ENCODE peak calls at places on chromosomes 12 and 14, in five cellular contexts. D is K562, M is A549, L is H1, N is HepG2. T is an unnamed sample.

GRCh38 chr12:5969974-5970690 is 25.1 kb upstream of the ANO2 start:
- DNase-seq in D (no peak), M (no peak), L (no peak), N (no peak), T (no peak)

GRCh38 chr12:58934528-58934927 is 14.2 kb upstream of the LRIG3 start:
- DNase-seq in D (no peak), M (no peak), L (no peak), N (no peak), T (no peak)

GRCh38 chr12:40793471-40793870 is 101.2 kb downstream of the CNTN1 start:
- DNase-seq in L (no peak), M (no peak), N (no peak), D (no peak), T (no peak)

GRCh38 chr12:47752552-47752951 is 6.1 kb downstream of the RAPGEF3 start:
- DNase-seq in D (no peak), M (no peak), N (no peak), L (no peak), T (peak)

GRCh38 chr14:23640524-23641141 is 4.5 kb downstream of the DHRS2 start:
- DNase-seq in D (no peak), M (no peak), L (no peak), N (peak), T (peak)

GRCh38 chr12:104358353-104359003 is 54.9 kb downstream of the EID3 start:
- DNase-seq in M (no peak), N (peak), D (peak), L (no peak), T (peak)

GRCh38 chr12:53179694-53180269 is 740 bp upstream of the ZNF740 start:
- DNase-seq in L (no peak), M (no peak), N (no peak), D (no peak), T (no peak)

GRCh38 chr12:94977766-94978468 is 25.6 kb downstream of the NDUFA12 start:
- DNase-seq in L (no peak), M (no peak), D (peak), N (no peak), T (no peak)

GRCh38 chr14:88210426-88210825 is 112.6 kb downstream of the KCNK10 start:
- DNase-seq in D (no peak), L (no peak), M (no peak), N (no peak), T (no peak)

GRCh38 chr12:49932746-49933145 is 17.8 kb upstream of the AQP2 start:
- DNase-seq in M (no peak), N (no peak), D (no peak), L (no peak), T (peak)

GRCh38 chr12:131460516-131460915 is 250.4 kb upstream of the SFSWAP start:
- DNase-seq in M (no peak), D (no peak), N (no peak), L (no peak), T (no peak)

GRCh38 chr14:56124296-56124695 is 6.1 kb downstream of the PELI2 start:
- DNase-seq in M (no peak), D (no peak), L (no peak), N (no peak), T (peak)

GRCh38 chr12:102993537-102993936 is 36.1 kb downstream of the ASCL1 start:
- DNase-seq in N (no peak), M (no peak), L (no peak), D (no peak), T (no peak)

GRCh38 chr12:12797789-12798142 is 12.3 kb downstream of the APOLD1 start:
- DNase-seq in N (no peak), M (no peak), L (no peak), D (no peak), T (no peak)

GRCh38 chr14:100417466-100417865 is 94.3 kb downstream of the SLC25A47 start:
- DNase-seq in M (peak), L (peak), N (peak), D (peak), T (peak)
- TF ChIP-seq MAFK in M (peak), L (peak), N (peak), D (peak), T (peak)

DNA sequence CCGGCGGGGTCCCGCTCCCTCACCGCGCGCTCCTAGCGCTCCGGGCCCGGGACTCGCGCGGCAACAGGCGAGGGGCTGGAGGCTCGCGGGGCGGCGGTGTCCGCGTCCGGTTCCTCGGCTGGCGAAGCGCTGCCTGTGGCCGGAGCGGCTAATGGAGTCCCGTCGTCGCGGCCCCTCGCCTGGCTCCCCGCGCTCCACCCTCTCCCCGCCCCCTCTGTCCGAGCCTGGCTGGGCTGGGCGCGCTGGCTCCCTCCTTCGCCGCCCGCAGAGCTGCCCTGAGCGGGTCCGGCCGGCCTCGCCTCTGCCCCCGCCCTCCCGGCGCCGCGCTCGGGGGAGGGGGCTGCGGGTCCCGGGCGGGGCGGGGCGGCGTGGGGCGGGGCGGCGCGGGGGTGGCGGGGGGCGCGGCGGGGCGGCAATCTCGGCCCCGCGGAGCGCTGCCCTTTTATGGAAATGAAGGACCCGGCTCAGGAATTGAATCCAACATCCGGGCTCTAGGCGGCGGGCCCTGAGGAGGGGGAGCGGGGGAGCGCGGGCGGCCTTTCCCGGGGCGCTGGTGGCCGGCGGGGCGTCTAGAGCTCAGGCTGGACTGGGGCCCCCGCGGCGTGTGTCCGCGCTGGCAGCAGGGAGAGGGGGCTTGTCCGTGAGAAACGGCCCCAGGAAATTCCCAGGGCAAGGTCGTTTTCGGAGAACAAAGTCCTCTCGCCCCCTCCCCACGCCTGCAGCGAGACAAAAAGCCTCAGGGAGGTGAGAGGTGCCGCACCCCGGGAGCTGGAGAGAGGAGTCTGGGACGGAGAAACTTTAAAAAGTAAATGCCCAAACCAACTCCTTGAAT is at the start of gene FERMT2:
- DNase-seq in L (no peak), N (peak), M (peak), D (peak), T (peak)
- TF ChIP-seq MAFK in L (no peak), N (no peak), M (no peak), D (no peak), T (no peak)

DNA sequence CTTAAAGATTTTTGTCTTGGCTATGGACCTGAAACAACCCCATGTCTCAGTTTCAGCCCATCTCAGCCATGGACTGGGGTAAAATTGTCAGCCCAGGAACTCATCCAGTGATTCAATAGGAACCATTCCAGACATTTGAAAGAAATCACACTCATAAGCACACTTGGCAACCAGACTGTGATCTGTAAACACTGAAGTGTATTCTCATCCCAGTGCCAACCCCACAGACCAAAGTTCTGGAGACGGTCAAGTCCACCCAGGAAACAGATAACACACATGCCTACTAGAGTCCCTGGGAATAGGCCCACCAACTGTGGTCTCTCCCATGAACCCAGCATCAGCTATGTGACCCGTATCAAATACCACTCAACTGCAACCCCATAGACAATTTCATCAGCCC is 804.6 kb downstream of the TRHDE start:
- DNase-seq in N (no peak), L (no peak), D (no peak), M (no peak), T (no peak)
- TF ChIP-seq MAFK in N (no peak), L (no peak), D (no peak), M (no peak), T (no peak)

GRCh38 chr14:91127411-91127810 is 13.5 kb downstream of the DGLUCY start:
- DNase-seq in D (no peak), L (no peak), N (no peak), M (no peak), T (no peak)
- TF ChIP-seq MAFK in D (no peak), L (no peak), N (no peak), M (no peak), T (no peak)

GRCh38 chr12:1471224-1471623 is 123.2 kb downstream of the FBXL14 start:
- DNase-seq in L (no peak), N (no peak), D (no peak), M (no peak), T (no peak)

GRCh38 chr12:1474567-1475153 is 119.7 kb downstream of the FBXL14 start:
- DNase-seq in L (peak), N (no peak), M (no peak), D (no peak), T (peak)

GRCh38 chr12:1470051-1470450 is 124.3 kb downstream of the FBXL14 start:
- DNase-seq in D (peak), L (no peak), N (no peak), M (no peak), T (no peak)

GRCh38 chr12:1474059-1474537 is 120.3 kb downstream of the FBXL14 start:
- DNase-seq in M (peak), D (no peak), L (no peak), N (peak), T (peak)

DNA sequence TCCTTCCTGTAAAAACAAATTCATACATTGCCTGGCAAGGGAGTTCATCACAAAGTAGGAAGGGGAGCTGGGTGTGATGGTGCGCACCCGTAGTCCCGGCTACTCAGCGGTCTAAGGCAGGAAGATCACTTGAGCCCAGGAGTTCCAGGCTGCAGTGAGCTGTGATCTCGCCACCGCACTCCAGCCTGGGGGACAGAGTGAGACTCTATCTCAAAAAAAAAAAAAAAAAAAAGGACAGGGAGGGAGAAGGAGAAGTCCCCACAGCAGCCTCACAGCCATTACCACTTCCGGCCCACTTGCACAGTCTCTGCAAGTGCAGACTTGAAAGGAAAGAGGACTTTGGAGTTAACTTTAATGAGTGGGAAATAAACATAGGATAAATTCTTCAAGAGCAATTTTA is 121.0 kb downstream of the FBXL14 start:
- DNase-seq in M (no peak), D (no peak), N (no peak), L (no peak), T (no peak)
- TF ChIP-seq MAFK in M (no peak), D (no peak), N (no peak), L (no peak), T (no peak)

GRCh38 chr14:57865450-57866198 is at the start of gene SLC35F4:
- DNase-seq in M (peak), L (peak), D (peak), N (no peak), T (no peak)
- TF ChIP-seq MAFK in M (no peak), L (no peak), D (no peak), N (no peak), T (no peak)

DNA sequence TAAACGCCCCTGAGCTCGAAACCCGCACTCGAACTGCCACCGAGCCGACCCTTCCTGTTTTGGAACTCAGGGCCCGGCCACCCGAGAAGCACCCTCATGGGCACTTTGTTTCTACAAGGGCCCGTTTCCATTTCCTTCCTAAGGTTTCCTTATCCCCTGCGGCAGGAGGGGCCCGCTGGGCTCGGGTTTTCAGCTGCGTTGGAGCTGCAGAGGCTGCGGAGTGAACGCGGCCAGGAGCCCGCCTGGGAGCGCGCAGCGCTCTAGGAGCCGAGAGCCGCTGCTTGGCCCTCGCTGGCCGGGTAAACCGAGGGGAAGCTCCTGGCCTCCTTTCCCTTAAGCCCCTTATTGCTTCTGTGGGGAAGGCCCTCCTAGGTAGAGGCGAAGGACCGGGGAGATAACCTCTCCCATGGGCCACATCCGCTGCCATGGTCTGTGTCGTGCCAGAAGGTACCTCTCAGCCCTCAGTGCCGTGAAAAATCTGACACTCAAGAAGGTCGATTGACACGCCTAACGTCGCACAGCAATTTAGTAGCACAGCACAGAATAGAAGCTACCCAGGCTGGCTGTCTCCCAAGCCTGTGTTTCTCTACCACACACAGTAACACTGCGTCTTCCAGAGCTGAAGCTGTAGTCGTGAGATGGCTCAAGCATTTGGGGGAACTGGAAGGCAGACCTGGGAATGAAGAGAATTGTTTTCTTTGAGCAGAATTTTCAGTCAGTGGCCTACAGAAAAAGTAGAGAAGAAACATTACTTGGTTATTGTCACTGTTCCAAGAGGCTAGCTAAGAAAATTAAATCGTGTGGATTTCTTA is 12.9 kb upstream of the CALM1 start:
- DNase-seq in D (peak), L (no peak), N (peak), M (no peak), T (peak)
- TF ChIP-seq MAFK in D (no peak), L (no peak), N (no peak), M (no peak), T (no peak)

GRCh38 chr14:26444745-26445144 is 153.1 kb downstream of the NOVA1 start:
- DNase-seq in L (no peak), M (no peak), N (no peak), D (no peak), T (peak)

GRCh38 chr14:26454105-26454504 is 143.7 kb downstream of the NOVA1 start:
- DNase-seq in N (no peak), L (no peak), M (no peak), D (no peak), T (no peak)

GRCh38 chr14:26448181-26448855 is 149.5 kb downstream of the NOVA1 start:
- DNase-seq in M (no peak), L (no peak), D (no peak), N (no peak), T (no peak)
- TF ChIP-seq MAFK in M (no peak), L (no peak), D (no peak), N (no peak), T (no peak)